ENCODE peak calls at places on chromosomes 6 and 20, in six cellular contexts. J is right lobe of liver, D is upper lobe of right lung, B is small intestine, W is H9, C is uterus. U is an unnamed sample. For H3K4me1, the result is how much of the 10 kb centered on the place peaks cover.

GRCh38 chr6:5078121-5078695 is 6.9 kb upstream of the PPP1R3G start:
- DNase-seq in W (no peak), D (no peak), C (no peak), B (no peak), J (no peak), U (no peak)

GRCh38 chr6:169839898-169840631 is 88.6 kb downstream of the ERMARD start:
- DNase-seq in W (peak), D (peak), B (no peak), C (no peak), J (no peak), U (no peak)

GRCh38 chr20:57993738-57994431 is 234.6 kb downstream of the ANKRD60 start:
- DNase-seq in D (no peak), J (no peak), B (no peak), W (no peak), C (no peak), U (no peak)

GRCh38 chr6:142301421-142302391 is at the start of gene ADGRG6:
- DNase-seq in J (peak), D (peak), W (peak), C (no peak), B (peak), U (no peak)

GRCh38 chr20:34938466-34939163 is 17.0 kb downstream of the GSS start:
- DNase-seq in B (peak), W (no peak), D (peak), C (no peak), J (peak), U (no peak)

GRCh38 chr6:147789430-147789947 is 281.0 kb downstream of the SAMD5 start:
- DNase-seq in C (no peak), B (no peak), W (no peak), J (no peak), D (no peak), U (no peak)

GRCh38 chr6:6783736-6784135 is 195.2 kb downstream of the LY86 start:
- DNase-seq in W (no peak), J (no peak), D (no peak), C (no peak), B (no peak), U (no peak)

GRCh38 chr6:38861957-38862401 is 146.9 kb downstream of the DNAH8 start:
- DNase-seq in W (no peak), D (no peak), B (no peak), J (no peak), C (no peak), U (no peak)

GRCh38 chr20:4272225-4272624 is 256.9 kb upstream of the RNF24 start:
- DNase-seq in C (no peak), W (no peak), D (no peak), B (no peak), J (no peak), U (no peak)

GRCh38 chr20:32216396-32217142 is 8.9 kb downstream of the POFUT1 start:
- DNase-seq in D (no peak), J (no peak), B (peak), C (no peak), W (no peak), U (no peak)

GRCh38 chr6:15585936-15586335 is 76.9 kb downstream of the DTNBP1 start:
- DNase-seq in W (no peak), J (no peak), C (no peak), D (no peak), B (no peak), U (no peak)

GRCh38 chr6:83424392-83425018 is 6.3 kb downstream of the ME1 start:
- DNase-seq in B (no peak), D (no peak), W (no peak), J (no peak), C (no peak), U (no peak)

GRCh38 chr6:108831104-108831503 is 17.1 kb upstream of the ARMC2 start:
- DNase-seq in D (no peak), C (no peak), B (no peak), W (no peak), J (no peak), U (no peak)

GRCh38 chr6:160248538-160248937 is 10.1 kb downstream of the SLC22A2 start:
- DNase-seq in B (no peak), J (no peak), C (no peak), D (no peak), W (no peak), U (no peak)

GRCh38 chr20:43778375-43778774 is 51.6 kb upstream of the GTSF1L start:
- DNase-seq in W (no peak), D (peak), B (no peak), J (no peak), C (no peak), U (no peak)

GRCh38 chr6:169097336-169098052 is 156.2 kb downstream of the THBS2 start:
- DNase-seq in C (no peak), J (no peak), W (no peak), B (no peak), D (no peak), U (no peak)

GRCh38 chr6:4192173-4192572 is 56.8 kb upstream of the ECI2 start:
- DNase-seq in B (no peak), D (no peak), W (no peak), C (no peak), J (no peak), U (no peak)

GRCh38 chr6:33802186-33803061 is 1.4 kb downstream of the MLN start:
- DNase-seq in J (no peak), W (no peak), C (no peak), B (no peak), D (no peak), U (no peak)

GRCh38 chr6:105898286-105898685 is 187.8 kb upstream of the PRDM1 start:
- DNase-seq in B (no peak), C (no peak), D (no peak), J (no peak), W (no peak), U (peak)

GRCh38 chr6:134651519-134651918 is 298.4 kb downstream of the ALDH8A1 start:
- DNase-seq in J (no peak), W (no peak), D (no peak), C (no peak), B (no peak), U (no peak)

GRCh38 chr6:134642819-134643218 is 307.1 kb downstream of the ALDH8A1 start:
- DNase-seq in B (peak), D (no peak), W (no peak), C (no peak), J (no peak), U (no peak)

GRCh38 chr6:134642217-134642616 is 307.7 kb downstream of the ALDH8A1 start:
- DNase-seq in D (no peak), W (no peak), B (no peak), C (no peak), J (no peak), U (no peak)

DNA sequence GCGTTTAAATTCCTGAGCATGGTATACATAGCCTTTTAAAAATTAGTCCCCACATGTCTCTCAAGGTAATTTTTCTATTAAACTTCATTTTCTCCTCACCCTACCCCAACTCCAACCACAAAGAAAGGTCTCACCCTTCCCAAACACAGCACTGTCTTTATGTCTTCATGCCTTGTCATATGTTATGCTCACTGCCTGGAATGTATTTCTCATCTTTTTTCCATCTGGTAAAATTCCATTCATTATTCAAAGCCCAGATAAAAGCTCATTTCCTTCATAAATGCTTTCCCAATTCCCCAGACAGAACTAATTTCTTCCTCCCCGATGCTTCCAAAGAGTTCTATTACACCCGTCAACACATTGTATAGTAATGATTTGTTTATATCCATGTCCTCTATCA is 302.0 kb downstream of the ALDH8A1 start:
- DNase-seq in B (no peak), D (no peak), J (no peak), C (no peak), W (no peak), U (no peak)
- H3K4me1 ChIP-seq in B (under half), D (under half), J (under half), C (under half), W (under half), U (under half)

DNA sequence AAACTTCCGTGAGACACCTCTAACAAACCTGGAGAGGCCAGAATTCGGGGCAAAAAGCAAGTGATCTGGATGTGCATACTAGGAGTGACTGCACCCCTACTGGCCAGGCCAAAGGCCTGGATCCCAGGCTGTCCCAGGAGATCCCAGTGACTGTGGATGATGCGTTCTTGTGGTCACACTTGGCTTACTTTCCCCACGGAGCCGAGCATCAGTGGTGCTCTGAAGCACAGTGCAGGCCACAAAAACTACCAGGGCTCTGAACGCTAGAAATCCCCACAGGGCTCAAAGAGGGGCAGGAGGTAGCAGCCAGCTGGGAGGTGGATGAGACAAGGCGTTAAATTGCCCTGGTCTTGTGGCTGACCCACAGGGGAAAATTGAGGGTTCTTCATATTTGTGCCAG is 7.1 kb downstream of the TRIM26 start:
- DNase-seq in J (no peak), W (no peak), B (no peak), D (no peak), C (no peak), U (no peak)
- H3K4me1 ChIP-seq in J (half or more), W (under half), B (under half), D (half or more), C (under half), U (under half)

GRCh38 chr6:44116643-44117382 is 10.4 kb downstream of the MRPL14 start:
- DNase-seq in C (no peak), W (no peak), J (no peak), B (no peak), D (no peak), U (no peak)
- H3K4me1 ChIP-seq in C (under half), W (under half), J (half or more), B (under half), D (half or more), U (half or more)

DNA sequence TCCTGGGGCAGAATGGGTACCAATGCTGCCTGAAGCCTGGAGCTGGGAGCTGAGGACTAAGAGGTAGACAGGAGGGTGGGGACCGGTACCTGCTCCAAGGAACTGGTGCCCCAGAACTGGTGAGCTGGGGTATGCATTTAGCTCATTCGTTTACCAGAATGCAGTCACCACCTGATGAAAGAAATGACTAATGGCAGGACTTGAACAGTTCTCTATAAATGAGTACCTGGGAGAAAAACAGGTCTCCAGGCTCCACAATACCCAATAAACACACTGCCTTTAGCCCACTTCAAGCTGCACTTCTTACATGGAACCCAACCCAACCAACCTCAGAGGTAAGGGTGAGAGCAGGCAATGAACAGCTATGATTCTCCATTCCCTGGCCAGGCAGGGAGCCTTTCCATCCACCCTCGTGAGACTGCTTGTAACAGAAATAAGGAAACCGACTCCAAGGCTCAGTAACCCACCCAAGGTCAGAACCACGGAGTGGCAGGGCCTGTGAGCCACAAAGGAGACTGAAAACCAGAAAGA is 15.4 kb downstream of the FKBP1A start:
- DNase-seq in W (no peak), J (no peak), D (no peak), B (no peak), C (no peak), U (no peak)
- H3K4me1 ChIP-seq in W (under half), J (under half), D (half or more), B (under half), C (under half), U (under half)